ENCODE peak calls at places on chromosomes 13 and 19, in four cellular contexts. M is ACHN, P is T-helper 17 cell, C is NCI-H1930. G is an unnamed sample.

GRCh38 chr13:52348081-52348480 is 57.9 kb downstream of the THSD1 start:
- DNase-seq in M (peak), P (no peak), C (no peak), G (no peak)

GRCh38 chr13:60509601-60510386 is 112.8 kb downstream of the TDRD3 start:
- DNase-seq in M (peak), P (no peak), C (no peak), G (no peak)

GRCh38 chr19:887072-887471 is 5.9 kb downstream of the MED16 start:
- DNase-seq in M (no peak), P (no peak), C (no peak), G (no peak)

GRCh38 chr13:49444517-49445395 is 682 bp downstream of the SETDB2 start:
- DNase-seq in M (peak), P (no peak), C (no peak), G (no peak)

GRCh38 chr19:1019980-1020867 is 699 bp downstream of the TMEM259 start:
- DNase-seq in M (no peak), P (no peak), C (no peak), G (no peak)

GRCh38 chr13:38979891-38980627 is 10.6 kb downstream of the STOML3 start:
- DNase-seq in M (no peak), P (no peak), C (peak), G (no peak)

GRCh38 chr13:112182831-112183543 is 116.0 kb downstream of the SOX1 start:
- DNase-seq in M (no peak), P (no peak), C (no peak), G (no peak)

GRCh38 chr13:84843368-84843767 is 955.9 kb downstream of the SLITRK6 start:
- DNase-seq in M (no peak), P (no peak), C (no peak), G (no peak)

GRCh38 chr13:76833465-76833864 is 52.7 kb downstream of the KCTD12 start:
- DNase-seq in M (no peak), P (no peak), C (no peak), G (no peak)

G was measured in NCI-H2171.